ENCODE peak calls at places on chromosomes 13 and 19, in four cellular contexts. B is NCI-H2029; L is body of pancreas; I is activated T-helper 1 cell treated with anti-CD3 and anti-CD28 coated beads, Interleukin-12 subunit alpha, Interleukin-12 subunit beta, Interleukin-2, Interleukin-4 antibody, amounts not matched to agents 30 ng/mL and 10 ng/mL and 1 ng/mL, durations not matched to agents 14 hours and 24 hours and 36 hours. D is an unnamed sample.

GRCh38 chr19:4709440-4710280 is 14.0 kb downstream of the DPP9 start:
- DNase-seq in B (no peak), L (peak; percentile 86), I (no peak), D (no peak)

GRCh38 chr13:32734511-32734910 is 148.3 kb downstream of the PDS5B start:
- DNase-seq in B (no peak), L (no peak), I (no peak), D (no peak)

GRCh38 chr13:27374650-27375049 is 49.8 kb upstream of the GTF3A start:
- DNase-seq in B (peak; percentile 62), L (peak; percentile 90), I (peak; percentile 38), D (peak; percentile 92)

GRCh38 chr13:40876020-40876738 is 86.8 kb downstream of the SLC25A15 start:
- DNase-seq in B (no peak), L (no peak), I (no peak), D (no peak)

GRCh38 chr19:40982594-40983101 is 8.4 kb upstream of the CYP2B6 start:
- DNase-seq in B (no peak), L (no peak), I (no peak), D (peak; percentile 54)

GRCh38 chr13:106520205-106521004 is 15.1 kb downstream of the EFNB2 start:
- DNase-seq in B (no peak), L (no peak), I (no peak), D (no peak)

GRCh38 chr19:51034704-51035103 is at the start of gene KLK12:
- DNase-seq in B (peak; percentile 91), L (no peak), I (no peak), D (no peak)

GRCh38 chr19:6683971-6684370 is 14.0 kb upstream of the TNFSF14 start:
- DNase-seq in B (no peak), L (no peak), I (no peak), D (no peak)

GRCh38 chr19:39146686-39147450 is 21.3 kb downstream of the PAK4 start:
- DNase-seq in B (no peak), L (no peak), I (no peak), D (no peak)

GRCh38 chr19:36256064-36256463 is 41.2 kb downstream of the ZNF146 start:
- DNase-seq in B (no peak), L (no peak), I (no peak), D (no peak)

GRCh38 chr19:51901860-51902259 is 3.0 kb downstream of the ZNF649 start:
- DNase-seq in B (no peak), L (no peak), I (no peak), D (no peak)

GRCh38 chr19:23906835-23907234 is 7.9 kb upstream of the ZNF726 start:
- DNase-seq in B (no peak), L (no peak), I (no peak), D (no peak)

GRCh38 chr19:46186717-46187101 is 38.7 kb downstream of the IGFL2 start:
- DNase-seq in B (no peak), L (no peak), I (no peak), D (no peak)

GRCh38 chr13:52348983-52349780 is 56.8 kb downstream of the THSD1 start:
- DNase-seq in B (no peak), L (no peak), I (no peak), D (peak; percentile 40)

GRCh38 chr13:34970961-34971360 is 28.9 kb downstream of the NBEA start:
- DNase-seq in B (no peak), L (no peak), I (no peak), D (no peak)

GRCh38 chr13:43981091-43981490 is 101.4 kb downstream of the LACC1 start:
- DNase-seq in B (no peak), L (no peak), I (no peak), D (no peak)

GRCh38 chr13:22062478-22063205 is 391.8 kb downstream of the FGF9 start:
- DNase-seq in B (no peak), L (no peak), I (no peak), D (no peak)

D was measured in small intestine.